ENCODE peak calls at places on chromosomes 13 and 19, in five cellular contexts. S is astrocyte of the cerebellum, D is choroid plexus epithelial cell, T is fibroblast of lung, A is WTC11. J is an unnamed sample.

GRCh38 chr13:40130871-40131636 is 475.6 kb downstream of the COG6 start:
- DNase-seq in S (no peak), D (peak; percentile 87), T (peak; percentile 68), A (no peak), J (peak; percentile 89)

GRCh38 chr19:35209646-35210045 is 18.9 kb downstream of the FAM187B start:
- DNase-seq in S (no peak), D (no peak), T (no peak), A (no peak), J (no peak)

GRCh38 chr13:106919638-106920037 is 351.7 kb upstream of the ARGLU1 start:
- DNase-seq in S (no peak), D (peak; percentile 57), T (peak; percentile 7), A (peak; percentile 16), J (no peak)

GRCh38 chr19:33248954-33249613 is 23.4 kb upstream of the SLC7A10 start:
- DNase-seq in S (no peak), D (no peak), T (no peak), A (no peak), J (peak; percentile 37)

GRCh38 chr19:58330458-58330857 is 3.7 kb downstream of the ZSCAN22 start:
- DNase-seq in S (no peak), D (peak; percentile 71), T (peak; percentile 75), A (no peak), J (peak; percentile 73)

GRCh38 chr13:32316030-32316344 is 679 bp downstream of the BRCA2 start:
- DNase-seq in S (no peak), D (no peak), T (no peak), A (no peak), J (no peak)

GRCh38 chr19:55273978-55274707 is 5.8 kb downstream of the HSPBP1 start:
- DNase-seq in S (no peak), D (no peak), T (no peak), A (no peak), J (no peak)

GRCh38 chr19:43362179-43362578 is 8.7 kb downstream of the CD177 start:
- DNase-seq in S (no peak), D (peak; percentile 13), T (peak; percentile 61), A (no peak), J (no peak)

GRCh38 chr13:92951273-92951820 is 275.3 kb upstream of the GPC6 start:
- DNase-seq in S (no peak), D (no peak), T (peak; percentile 45), A (no peak), J (no peak)

GRCh38 chr13:31896427-31896826 is 135.1 kb upstream of the FRY start:
- DNase-seq in S (peak; percentile 36), D (peak; percentile 91), T (peak; percentile 77), A (no peak), J (peak; percentile 55)

GRCh38 chr19:46828484-46828883 is 22.2 kb downstream of the AP2S1 start:
- DNase-seq in S (no peak), D (no peak), T (peak; percentile 50), A (no peak), J (no peak)

GRCh38 chr13:47539317-47539716 is 461.8 kb downstream of the SUCLA2 start:
- DNase-seq in S (no peak), D (peak; percentile 61), T (no peak), A (no peak), J (no peak)

GRCh38 chr13:29521336-29521735 is 74.2 kb downstream of the SLC7A1 start:
- DNase-seq in S (no peak), D (no peak), T (no peak), A (no peak), J (no peak)

GRCh38 chr19:3771906-3772450 is at the start of gene RAX2:
- DNase-seq in S (no peak), D (no peak), T (no peak), A (no peak), J (no peak)

GRCh38 chr19:1037553-1038115 is 2.3 kb upstream of the ABCA7 start:
- DNase-seq in S (no peak), D (no peak), T (no peak), A (no peak), J (no peak)

GRCh38 chr19:35545855-35546381 is 492 bp downstream of the TMEM147 start:
- DNase-seq in S (no peak), D (peak; percentile 18), T (peak; percentile 18), A (peak; percentile 52), J (peak; percentile 46)

GRCh38 chr13:44605711-44606110 is 29.6 kb upstream of the TSC22D1 start:
- DNase-seq in S (no peak), D (no peak), T (no peak), A (no peak), J (no peak)

GRCh38 chr13:27830010-27830409 is 37.7 kb downstream of the GSX1 start:
- DNase-seq in S (no peak), D (peak; percentile 18), T (peak; percentile 11), A (peak; percentile 82), J (peak; percentile 49)

GRCh38 chr19:32767951-32768679 is 48.5 kb downstream of the TDRD12 start:
- DNase-seq in S (no peak), D (no peak), T (no peak), A (no peak), J (peak; percentile 31)

GRCh38 chr13:63408227-63409202 is 1992.9 kb upstream of the PCDH20 start:
- DNase-seq in S (peak; percentile 79), D (peak; percentile 94), T (peak; percentile 38), A (no peak), J (no peak)

GRCh38 chr13:50512602-50513527 is 330.6 kb downstream of the DLEU7 start:
- DNase-seq in S (peak; percentile 26), D (peak; percentile 66), T (peak; percentile 72), A (no peak), J (no peak)

GRCh38 chr19:56838930-56839664 is 1.4 kb downstream of the PEG3 start:
- DNase-seq in S (peak; percentile 72), D (peak; percentile 75), T (peak; percentile 22), A (no peak), J (no peak)

GRCh38 chr13:101018720-101019119 is 344.1 kb upstream of the TMTC4 start:
- DNase-seq in S (peak; percentile 35), D (peak; percentile 25), T (peak; percentile 87), A (no peak), J (peak; percentile 34)

GRCh38 chr19:48168689-48169088 is 1.5 kb downstream of the LIG1 start:
- DNase-seq in S (no peak), D (no peak), T (no peak), A (no peak), J (no peak)

GRCh38 chr13:95139186-95139585 is 162.1 kb downstream of the ABCC4 start:
- DNase-seq in S (no peak), D (no peak), T (no peak), A (no peak), J (no peak)

GRCh38 chr13:108200781-108201398 is 14.4 kb downstream of the LIG4 start:
- DNase-seq in S (no peak), D (peak; percentile 46), T (peak; percentile 64), A (no peak), J (peak; percentile 30)

GRCh38 chr19:23817519-23817918 is 58.8 kb upstream of the ZNF681 start:
- DNase-seq in S (no peak), D (peak; percentile 66), T (peak; percentile 14), A (peak; percentile 53), J (peak; percentile 23)

GRCh38 chr13:33119022-33119735 is 103.0 kb downstream of the KL start:
- DNase-seq in S (peak; percentile 61), D (peak; percentile 41), T (peak; percentile 75), A (no peak), J (no peak)

GRCh38 chr19:16571283-16571682 is 932 bp downstream of the SLC35E1 start:
- DNase-seq in S (peak; percentile 11), D (peak; percentile 63), T (peak; percentile 56), A (no peak), J (no peak)

GRCh38 chr19:2906631-2907195 is 6.0 kb downstream of the ZNF57 start:
- DNase-seq in S (no peak), D (no peak), T (no peak), A (no peak), J (no peak)

GRCh38 chr19:532578-533484 is 1.3 kb downstream of the CDC34 start:
- DNase-seq in S (peak; percentile 39), D (peak; percentile 74), T (peak; percentile 58), A (peak; percentile 63), J (peak; percentile 72)

GRCh38 chr13:113840541-113841354 is 23.1 kb downstream of the GAS6 start:
- DNase-seq in S (no peak), D (no peak), T (no peak), A (no peak), J (no peak)

GRCh38 chr13:51873419-51873818 is 11.7 kb downstream of the CCDC70 start:
- DNase-seq in S (no peak), D (no peak), T (no peak), A (no peak), J (no peak)

GRCh38 chr13:95235199-95235726 is 66.0 kb downstream of the ABCC4 start:
- DNase-seq in S (no peak), D (peak; percentile 36), T (no peak), A (no peak), J (no peak)

GRCh38 chr19:14105680-14106079 is 11.9 kb downstream of the PRKACA start:
- DNase-seq in S (no peak), D (no peak), T (no peak), A (no peak), J (no peak)
- TF ChIP-seq CTCF in S (no peak), D (no peak), T (no peak), A (no peak), J (no peak)

DNA sequence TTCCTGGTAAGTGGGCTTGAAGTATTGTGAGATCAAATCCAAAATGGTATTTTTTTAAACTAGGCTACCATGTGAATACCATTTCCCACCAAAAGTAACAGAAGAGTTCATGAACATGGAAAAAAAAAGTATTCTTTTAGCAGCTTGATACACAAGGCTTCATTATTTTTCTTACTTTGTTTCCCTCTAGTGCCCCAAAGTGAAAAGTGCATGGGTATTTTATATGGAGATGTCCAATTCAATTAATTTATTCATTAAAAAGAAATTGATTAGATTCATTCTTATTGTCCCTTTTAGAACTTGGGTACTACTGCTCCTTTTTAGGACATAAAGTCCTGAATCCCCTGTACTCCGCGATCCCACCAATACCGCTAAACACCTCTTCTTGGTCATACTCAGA is 28.6 kb upstream of the SCEL start:
- DNase-seq in S (no peak), D (peak; percentile 28), T (no peak), A (no peak), J (peak; percentile 27)
- TF ChIP-seq CTCF in S (no peak), D (peak; percentile 35), T (peak; percentile 20), A (no peak), J (peak; percentile 26)

DNA sequence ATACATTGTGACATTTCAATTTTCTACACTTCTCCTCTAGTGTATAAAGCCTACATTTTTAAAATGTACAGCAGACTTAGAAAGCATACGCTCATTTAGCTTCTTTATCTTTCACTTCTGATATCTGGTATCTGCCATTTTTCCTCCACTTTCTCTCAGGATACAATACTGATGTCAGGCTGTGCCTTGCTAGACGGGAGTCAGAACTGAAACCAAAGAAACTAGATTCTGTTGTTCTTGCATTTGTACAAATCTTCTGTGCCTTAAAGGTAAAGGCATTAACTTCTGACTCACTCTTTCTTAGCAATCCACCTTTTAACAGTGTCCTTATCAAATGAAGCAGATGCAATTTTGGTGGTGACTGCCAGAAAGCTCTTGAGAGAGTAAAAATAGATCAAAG is 370.5 kb downstream of the PCDH20 start:
- DNase-seq in S (no peak), D (no peak), T (no peak), A (no peak), J (no peak)
- TF ChIP-seq CTCF in S (no peak), D (no peak), T (no peak), A (no peak), J (no peak)

GRCh38 chr19:18798384-18799352 is 7.6 kb upstream of the COMP start:
- DNase-seq in S (no peak), D (no peak), T (no peak), A (no peak), J (no peak)
- TF ChIP-seq CTCF in S (peak; percentile 13), D (peak; percentile 47), T (peak; percentile 13), A (no peak), J (no peak)

GRCh38 chr19:49939721-49940481 is 10.6 kb upstream of the NUP62 start:
- DNase-seq in S (no peak), D (no peak), T (no peak), A (no peak), J (no peak)
- TF ChIP-seq CTCF in S (no peak), D (peak; percentile 29), T (peak; percentile 8), A (no peak), J (no peak)